ENCODE peak calls at places on chromosome 18, in six cellular contexts. L is stomach, M is chondrocyte, V is glutamatergic neuron, W is tibial nerve, K is GM13977. H is an unnamed sample.

GRCh38 chr18:79272916-79273315 is 122.8 kb upstream of the NFATC1 start:
- DNase-seq in M (no peak), V (no peak), W (no peak), L (no peak), K (no peak), H (no peak)

GRCh38 chr18:46916551-46917107 is 678 bp downstream of the PIAS2 start:
- DNase-seq in K (peak), M (no peak), W (no peak), V (no peak), L (no peak), H (no peak)

GRCh38 chr18:25896178-25896780 is 194.1 kb downstream of the SS18 start:
- DNase-seq in W (no peak), L (no peak), V (peak), K (peak), M (no peak), H (no peak)

GRCh38 chr18:3790702-3791101 is 340.7 kb downstream of the TGIF1 start:
- DNase-seq in V (no peak), M (no peak), K (no peak), L (no peak), W (no peak), H (no peak)

GRCh38 chr18:2978208-2978607 is 34.7 kb downstream of the LPIN2 start:
- DNase-seq in W (no peak), K (no peak), V (no peak), L (no peak), M (no peak), H (no peak)

GRCh38 chr18:42310956-42311355 is 355.9 kb downstream of the PIK3C3 start:
- DNase-seq in L (no peak), W (peak), K (no peak), V (no peak), M (no peak), H (no peak)

GRCh38 chr18:41126541-41127235 is 828.3 kb upstream of the PIK3C3 start:
- DNase-seq in W (no peak), M (no peak), K (no peak), L (no peak), V (no peak), H (no peak)

GRCh38 chr18:8662574-8663255 is 42.6 kb upstream of the MTCL1 start:
- DNase-seq in M (no peak), L (no peak), K (no peak), W (no peak), V (no peak), H (no peak)

GRCh38 chr18:1708006-1708405 is 803.3 kb downstream of the ADCYAP1 start:
- DNase-seq in M (no peak), V (no peak), L (no peak), K (no peak), W (no peak), H (no peak)

GRCh38 chr18:8812631-8813030 is 107.3 kb downstream of the MTCL1 start:
- DNase-seq in V (no peak), K (no peak), W (no peak), L (no peak), M (no peak), H (no peak)

GRCh38 chr18:79662051-79662450 is 17.6 kb upstream of the CTDP1 start:
- DNase-seq in W (no peak), K (no peak), V (no peak), M (no peak), L (no peak), H (no peak)

GRCh38 chr18:55781481-55781957 is 193.5 kb upstream of the TCF4 start:
- DNase-seq in W (no peak), K (no peak), M (no peak), V (peak), L (no peak), H (no peak)

GRCh38 chr18:34159691-34160185 is 65.0 kb downstream of the NOL4 start:
- DNase-seq in L (no peak), V (peak), M (no peak), K (no peak), W (no peak), H (no peak)

GRCh38 chr18:12092398-12093229 is 1.0 kb upstream of the ANKRD62 start:
- DNase-seq in V (no peak), K (peak), L (no peak), W (no peak), M (no peak), H (no peak)

GRCh38 chr18:55144226-55144625 is 185.0 kb upstream of the CCDC68 start:
- DNase-seq in M (no peak), W (no peak), L (no peak), K (no peak), V (no peak), H (no peak)

GRCh38 chr18:8816233-8816632 is 110.9 kb downstream of the MTCL1 start:
- DNase-seq in M (no peak), K (no peak), W (no peak), V (no peak), L (no peak), H (no peak)

GRCh38 chr18:55458456-55459238 is 129.3 kb downstream of the TCF4 start:
- DNase-seq in M (no peak), L (no peak), V (no peak), W (no peak), K (no peak), H (no peak)

GRCh38 chr18:28366667-28367066 is 189.7 kb upstream of the CDH2 start:
- DNase-seq in L (no peak), K (no peak), W (no peak), M (no peak), V (no peak), H (no peak)

GRCh38 chr18:35099911-35100310 is 58.7 kb downstream of the MAPRE2 start:
- DNase-seq in K (no peak), M (no peak), W (no peak), V (no peak), L (no peak), H (no peak)

GRCh38 chr18:59446012-59446411 is 86.9 kb upstream of the LMAN1 start:
- DNase-seq in W (no peak), K (no peak), V (no peak), L (no peak), M (no peak), H (no peak)

GRCh38 chr18:21450503-21450902 is 150.0 kb downstream of the ESCO1 start:
- DNase-seq in M (no peak), V (no peak), K (no peak), W (no peak), L (no peak), H (no peak)

GRCh38 chr18:42105382-42105781 is 150.3 kb downstream of the PIK3C3 start:
- DNase-seq in W (no peak), M (no peak), V (no peak), K (no peak), L (no peak), H (no peak)

GRCh38 chr18:73717570-73717969 is 430.1 kb downstream of the FBXO15 start:
- DNase-seq in V (no peak), K (no peak), W (no peak), M (no peak), L (no peak), H (no peak)

GRCh38 chr18:28178720-28179119 is 1.8 kb upstream of the CDH2 start:
- DNase-seq in V (no peak), L (no peak), M (no peak), K (no peak), W (no peak), H (no peak)

GRCh38 chr18:26383454-26384270 is 157.4 kb downstream of the TAF4B start:
- DNase-seq in M (no peak), W (no peak), V (no peak), K (peak), L (no peak), H (no peak)

GRCh38 chr18:44735071-44735470 is 54.4 kb downstream of the SETBP1 start:
- DNase-seq in V (no peak), W (no peak), K (no peak), L (no peak), M (no peak), H (no peak)

GRCh38 chr18:54769526-54770464 is 58.5 kb upstream of the RAB27B start:
- DNase-seq in L (no peak), W (no peak), K (no peak), V (no peak), M (no peak), H (no peak)

GRCh38 chr18:39966275-39966674 is 1988.8 kb upstream of the PIK3C3 start:
- DNase-seq in M (no peak), V (no peak), W (no peak), L (no peak), K (no peak), H (no peak)
- TF ChIP-seq CTCF in M (peak), V (peak), W (no peak), L (no peak), K (no peak), H (peak)

GRCh38 chr18:70671889-70672551 is 383.2 kb downstream of the SOCS6 start:
- DNase-seq in M (no peak), W (no peak), L (no peak), V (no peak), K (no peak), H (no peak)

GRCh38 chr18:70662588-70662987 is 373.7 kb downstream of the SOCS6 start:
- DNase-seq in M (no peak), L (no peak), K (no peak), W (no peak), V (no peak), H (no peak)

GRCh38 chr18:70672581-70672980 is 383.7 kb downstream of the SOCS6 start:
- DNase-seq in K (no peak), M (no peak), V (no peak), L (no peak), W (no peak), H (no peak)

GRCh38 chr18:70663141-70663540 is 374.3 kb downstream of the SOCS6 start:
- DNase-seq in V (no peak), L (no peak), W (no peak), M (no peak), K (no peak), H (no peak)

GRCh38 chr18:70666936-70667335 is 378.1 kb downstream of the SOCS6 start:
- DNase-seq in V (no peak), K (no peak), M (no peak), W (no peak), L (no peak), H (no peak)
- TF ChIP-seq CTCF in V (no peak), K (no peak), M (no peak), W (no peak), L (no peak), H (no peak)

GRCh38 chr18:63506336-63506646 is 29.5 kb downstream of the SERPINB5 start:
- DNase-seq in W (no peak), L (no peak), K (no peak), V (no peak), M (no peak), H (no peak)
- TF ChIP-seq CTCF in W (no peak), L (no peak), K (no peak), V (no peak), M (peak), H (peak)

GRCh38 chr18:49944681-49945080 is 131.3 kb upstream of the ACAA2 start:
- DNase-seq in M (no peak), L (no peak), V (no peak), K (no peak), W (no peak), H (no peak)
- TF ChIP-seq CTCF in M (peak), L (no peak), V (no peak), K (peak), W (no peak), H (no peak)

GRCh38 chr18:36759167-36759776 is 69.5 kb downstream of the TPGS2 start:
- DNase-seq in K (no peak), W (no peak), M (no peak), V (peak), L (no peak), H (no peak)

GRCh38 chr18:36758623-36759022 is 70.2 kb downstream of the TPGS2 start:
- DNase-seq in L (no peak), K (no peak), W (no peak), V (peak), M (no peak), H (no peak)

GRCh38 chr18:36756262-36756661 is 72.5 kb downstream of the TPGS2 start:
- DNase-seq in M (no peak), L (no peak), K (no peak), V (no peak), W (no peak), H (no peak)

GRCh38 chr18:36758001-36758400 is 70.8 kb downstream of the TPGS2 start:
- DNase-seq in K (no peak), L (no peak), V (no peak), W (no peak), M (no peak), H (no peak)

GRCh38 chr18:36757081-36757480 is 71.7 kb downstream of the TPGS2 start:
- DNase-seq in V (no peak), W (no peak), M (no peak), L (no peak), K (peak), H (no peak)
- TF ChIP-seq CTCF in V (peak), W (peak), M (peak), L (no peak), K (peak), H (peak)

DNA sequence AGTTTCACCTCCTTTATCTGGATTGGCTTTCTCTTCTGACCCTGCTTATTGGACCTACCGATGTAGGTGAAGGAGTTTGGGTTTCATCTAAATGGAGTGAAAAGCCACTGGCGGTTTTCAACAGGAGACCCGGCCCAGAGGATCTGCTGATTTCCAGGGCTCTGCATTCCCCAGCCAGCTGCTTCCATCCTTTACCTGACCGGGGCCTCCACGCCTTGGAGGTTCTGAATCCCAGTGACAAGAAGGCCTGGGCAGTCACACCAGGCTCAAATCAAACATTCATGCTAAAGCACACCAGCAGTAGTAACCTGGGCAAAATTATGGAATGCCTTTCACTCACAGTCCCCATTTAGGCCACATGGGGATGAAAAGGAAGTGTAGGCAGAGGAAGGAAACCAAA is 30.0 kb upstream of the RTTN start:
- DNase-seq in M (no peak), L (no peak), W (no peak), K (no peak), V (no peak), H (no peak)
- TF ChIP-seq CTCF in M (no peak), L (no peak), W (no peak), K (no peak), V (no peak), H (no peak)

GRCh38 chr18:61414116-61414515 is 80.9 kb downstream of the CDH20 start:
- DNase-seq in K (no peak), M (no peak), L (no peak), W (no peak), V (no peak), H (no peak)
- TF ChIP-seq CTCF in K (no peak), M (no peak), L (no peak), W (no peak), V (no peak), H (no peak)

H was measured in type B pancreatic cell.